ENCODE peak calls at places on chromosomes 7 and 10, in six cellular contexts. One of them, this sample, is unnamed.

GRCh38 chr7:88191911-88192310 is 27.9 kb downstream of the SRI start:
- DNase-seq in GM12865: no peak
- DNase-seq in fibroblast of lung: no peak
- DNase-seq in transverse colon: no peak
- DNase-seq in HFFc6: no peak
- DNase-seq in B cell: no peak
- DNase-seq in this sample: no peak

GRCh38 chr7:50806143-50806542 is 23.4 kb upstream of the GRB10 start:
- DNase-seq in GM12865: no peak
- DNase-seq in fibroblast of lung: no peak
- DNase-seq in transverse colon: no peak
- DNase-seq in HFFc6: no peak
- DNase-seq in B cell: no peak
- DNase-seq in this sample: no peak

GRCh38 chr10:104291439-104291951 is 22.5 kb downstream of the GSTO2 start:
- DNase-seq in GM12865: peak
- DNase-seq in fibroblast of lung: peak
- DNase-seq in transverse colon: peak
- DNase-seq in HFFc6: peak
- DNase-seq in B cell: peak
- DNase-seq in this sample: peak

GRCh38 chr7:31986878-31987518 is 83.2 kb downstream of the PDE1C start:
- DNase-seq in GM12865: no peak
- DNase-seq in fibroblast of lung: peak
- DNase-seq in transverse colon: no peak
- DNase-seq in HFFc6: no peak
- DNase-seq in B cell: no peak
- DNase-seq in this sample: no peak

GRCh38 chr7:45089314-45089891 is 634 bp upstream of the NACAD start:
- DNase-seq in GM12865: peak
- DNase-seq in fibroblast of lung: peak
- DNase-seq in transverse colon: peak
- DNase-seq in HFFc6: peak
- DNase-seq in B cell: peak
- DNase-seq in this sample: peak

GRCh38 chr7:106039486-106040060 is 72.5 kb downstream of the SYPL1 start:
- DNase-seq in GM12865: no peak
- DNase-seq in fibroblast of lung: peak
- DNase-seq in transverse colon: peak
- DNase-seq in HFFc6: peak
- DNase-seq in B cell: no peak
- DNase-seq in this sample: peak

GRCh38 chr10:91389636-91390512 is 20.3 kb upstream of the HECTD2 start:
- DNase-seq in GM12865: peak
- DNase-seq in fibroblast of lung: peak
- DNase-seq in transverse colon: no peak
- DNase-seq in HFFc6: peak
- DNase-seq in B cell: peak
- DNase-seq in this sample: peak

GRCh38 chr7:132115028-132115427 is 461.2 kb downstream of the PLXNA4 start:
- DNase-seq in GM12865: no peak
- DNase-seq in fibroblast of lung: no peak
- DNase-seq in transverse colon: no peak
- DNase-seq in HFFc6: no peak
- DNase-seq in B cell: no peak
- DNase-seq in this sample: no peak

GRCh38 chr10:95496246-95496911 is 64.8 kb downstream of the SORBS1 start:
- DNase-seq in GM12865: no peak
- DNase-seq in fibroblast of lung: no peak
- DNase-seq in transverse colon: no peak
- DNase-seq in HFFc6: no peak
- DNase-seq in B cell: no peak
- DNase-seq in this sample: no peak

GRCh38 chr10:69413221-69413865 is 3.4 kb downstream of the TACR2 start:
- DNase-seq in GM12865: peak
- DNase-seq in fibroblast of lung: peak
- DNase-seq in transverse colon: peak
- DNase-seq in HFFc6: peak
- DNase-seq in B cell: peak
- DNase-seq in this sample: peak

GRCh38 chr10:78548369-78548985 is 514.8 kb downstream of the RPS24 start:
- DNase-seq in GM12865: no peak
- DNase-seq in fibroblast of lung: no peak
- DNase-seq in transverse colon: no peak
- DNase-seq in HFFc6: no peak
- DNase-seq in B cell: no peak
- DNase-seq in this sample: no peak

GRCh38 chr7:43850348-43851116 is 18.8 kb downstream of the MRPS24 start:
- DNase-seq in GM12865: peak
- DNase-seq in fibroblast of lung: no peak
- DNase-seq in transverse colon: no peak
- DNase-seq in HFFc6: no peak
- DNase-seq in B cell: no peak
- DNase-seq in this sample: no peak

GRCh38 chr7:142414915-142415314 is 157.1 kb upstream of the PRSS58 start:
- DNase-seq in GM12865: no peak
- DNase-seq in fibroblast of lung: no peak
- DNase-seq in transverse colon: no peak
- DNase-seq in HFFc6: no peak
- DNase-seq in B cell: no peak
- DNase-seq in this sample: no peak

GRCh38 chr10:52488606-52489485 is 174.8 kb downstream of the DKK1 start:
- DNase-seq in GM12865: peak
- DNase-seq in fibroblast of lung: peak
- DNase-seq in transverse colon: no peak
- DNase-seq in HFFc6: peak
- DNase-seq in B cell: peak
- DNase-seq in this sample: peak

GRCh38 chr7:7719235-7719634 is 828 bp upstream of the RPA3 start:
- DNase-seq in GM12865: peak
- DNase-seq in fibroblast of lung: peak
- DNase-seq in transverse colon: peak
- DNase-seq in HFFc6: peak
- DNase-seq in B cell: no peak
- DNase-seq in this sample: peak

GRCh38 chr7:2264158-2264557 is 22.1 kb downstream of the NUDT1 start:
- DNase-seq in GM12865: no peak
- DNase-seq in fibroblast of lung: no peak
- DNase-seq in transverse colon: no peak
- DNase-seq in HFFc6: no peak
- DNase-seq in B cell: no peak
- DNase-seq in this sample: no peak

GRCh38 chr7:151091003-151091402 is 4.7 kb downstream of the AGAP3 start:
- DNase-seq in GM12865: no peak
- DNase-seq in fibroblast of lung: no peak
- DNase-seq in transverse colon: no peak
- DNase-seq in HFFc6: no peak
- DNase-seq in B cell: no peak
- DNase-seq in this sample: no peak

GRCh38 chr10:43444897-43445466 is 8.1 kb downstream of the ZNF487 start:
- DNase-seq in GM12865: no peak
- DNase-seq in fibroblast of lung: no peak
- DNase-seq in transverse colon: no peak
- DNase-seq in HFFc6: no peak
- DNase-seq in B cell: no peak
- DNase-seq in this sample: no peak

GRCh38 chr7:24764972-24765744 is 7.9 kb upstream of the GSDME start:
- DNase-seq in GM12865: no peak
- DNase-seq in fibroblast of lung: peak
- DNase-seq in transverse colon: no peak
- DNase-seq in HFFc6: no peak
- DNase-seq in B cell: no peak
- DNase-seq in this sample: peak

GRCh38 chr10:124007102-124007772 is 86.2 kb downstream of the CHST15 start:
- DNase-seq in GM12865: no peak
- DNase-seq in fibroblast of lung: no peak
- DNase-seq in transverse colon: peak
- DNase-seq in HFFc6: no peak
- DNase-seq in B cell: no peak
- DNase-seq in this sample: no peak

GRCh38 chr7:82312646-82313045 is 130.9 kb downstream of the CACNA2D1 start:
- DNase-seq in GM12865: no peak
- DNase-seq in fibroblast of lung: no peak
- DNase-seq in transverse colon: no peak
- DNase-seq in HFFc6: no peak
- DNase-seq in B cell: no peak
- DNase-seq in this sample: no peak

DNA sequence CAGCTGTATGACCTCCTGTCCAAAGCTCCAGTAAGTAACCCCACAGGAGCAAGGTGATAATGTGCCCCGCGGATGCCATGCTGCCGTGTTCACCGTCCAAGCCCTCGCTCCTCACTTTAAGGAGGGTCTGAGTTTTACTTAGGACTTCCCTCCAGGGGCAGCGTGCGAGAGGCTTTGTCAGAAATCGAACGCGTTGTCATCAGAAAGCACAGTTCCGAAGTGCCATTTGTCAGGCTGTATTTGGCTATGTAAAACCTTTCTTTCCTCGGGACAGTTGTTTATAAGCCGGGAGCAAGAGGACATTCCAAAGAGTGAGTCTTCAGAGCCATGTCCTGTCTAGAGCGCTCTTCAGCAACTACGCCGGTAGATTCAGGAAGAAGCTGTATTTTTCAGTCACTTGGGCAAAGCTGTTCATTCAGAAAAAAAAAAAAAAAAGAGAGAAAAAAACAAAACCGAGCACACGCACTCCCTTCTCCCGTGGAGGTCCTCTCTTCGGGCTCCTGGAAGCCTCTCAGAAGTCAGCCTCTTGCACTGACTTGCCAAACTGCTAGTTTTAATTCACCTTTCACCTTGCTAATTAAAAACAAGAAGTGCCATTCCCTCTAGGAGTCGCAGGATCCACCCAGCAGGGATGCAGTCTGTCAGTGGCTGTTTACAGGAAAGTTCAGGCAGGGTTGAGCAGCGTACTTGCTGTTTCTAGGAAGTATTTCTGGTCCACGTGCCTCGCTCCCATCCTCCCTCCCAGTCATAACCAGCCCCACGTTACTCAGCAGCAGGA is at the start of gene SEMA3E:
- DNase-seq in GM12865: peak
- DNase-seq in fibroblast of lung: peak
- DNase-seq in transverse colon: no peak
- DNase-seq in HFFc6: peak
- DNase-seq in B cell: no peak
- DNase-seq in this sample: peak
- TF ChIP-seq CTCF in GM12865: no peak
- TF ChIP-seq CTCF in fibroblast of lung: peak
- TF ChIP-seq CTCF in transverse colon: no peak
- TF ChIP-seq CTCF in HFFc6: no peak
- TF ChIP-seq CTCF in B cell: no peak
- TF ChIP-seq CTCF in this sample: peak

GRCh38 chr7:90749262-90749661 is 153.1 kb downstream of the CDK14 start:
- DNase-seq in GM12865: no peak
- DNase-seq in fibroblast of lung: no peak
- DNase-seq in transverse colon: no peak
- DNase-seq in HFFc6: no peak
- DNase-seq in B cell: no peak
- DNase-seq in this sample: no peak

GRCh38 chr7:90752051-90752450 is 155.9 kb downstream of the CDK14 start:
- DNase-seq in GM12865: no peak
- DNase-seq in fibroblast of lung: no peak
- DNase-seq in transverse colon: no peak
- DNase-seq in HFFc6: no peak
- DNase-seq in B cell: no peak
- DNase-seq in this sample: no peak

GRCh38 chr7:90751595-90751994 is 155.5 kb downstream of the CDK14 start:
- DNase-seq in GM12865: no peak
- DNase-seq in fibroblast of lung: no peak
- DNase-seq in transverse colon: no peak
- DNase-seq in HFFc6: no peak
- DNase-seq in B cell: no peak
- DNase-seq in this sample: no peak

GRCh38 chr7:90747521-90747920 is 151.4 kb downstream of the CDK14 start:
- DNase-seq in GM12865: no peak
- DNase-seq in fibroblast of lung: peak
- DNase-seq in transverse colon: no peak
- DNase-seq in HFFc6: no peak
- DNase-seq in B cell: no peak
- DNase-seq in this sample: no peak

DNA sequence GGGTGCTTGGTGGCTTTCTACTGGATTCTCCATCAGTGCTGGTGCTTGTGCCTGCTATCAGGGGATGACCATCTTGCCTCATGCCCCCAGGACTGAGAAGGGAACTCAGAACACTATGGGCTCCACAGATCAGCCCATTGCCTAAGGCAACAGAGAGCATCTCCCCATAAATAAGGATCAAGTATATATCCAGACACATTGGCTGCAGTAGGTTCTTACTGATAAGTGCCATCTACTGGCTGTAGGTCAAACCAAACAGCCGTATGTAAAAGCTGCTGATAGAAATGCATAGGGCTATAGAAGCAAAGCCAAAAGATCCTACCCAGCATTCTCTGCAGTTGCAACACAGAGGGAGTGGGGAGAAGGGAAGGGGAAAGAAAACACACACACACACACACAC is 153.7 kb downstream of the CDK14 start:
- DNase-seq in GM12865: peak
- DNase-seq in fibroblast of lung: peak
- DNase-seq in transverse colon: no peak
- DNase-seq in HFFc6: peak
- DNase-seq in B cell: peak
- DNase-seq in this sample: peak
- TF ChIP-seq CTCF in GM12865: peak
- TF ChIP-seq CTCF in fibroblast of lung: peak
- TF ChIP-seq CTCF in transverse colon: no peak
- TF ChIP-seq CTCF in HFFc6: peak
- TF ChIP-seq CTCF in B cell: no peak
- TF ChIP-seq CTCF in this sample: peak

GRCh38 chr10:9061871-9062270 is 1007.4 kb downstream of the GATA3 start:
- DNase-seq in GM12865: no peak
- DNase-seq in fibroblast of lung: no peak
- DNase-seq in transverse colon: no peak
- DNase-seq in HFFc6: no peak
- DNase-seq in B cell: no peak
- DNase-seq in this sample: no peak
- TF ChIP-seq CTCF in GM12865: no peak
- TF ChIP-seq CTCF in fibroblast of lung: no peak
- TF ChIP-seq CTCF in transverse colon: no peak
- TF ChIP-seq CTCF in HFFc6: no peak
- TF ChIP-seq CTCF in B cell: no peak
- TF ChIP-seq CTCF in this sample: no peak

GRCh38 chr7:159028456-159029401 is 115.9 kb downstream of the VIPR2 start:
- DNase-seq in GM12865: no peak
- DNase-seq in fibroblast of lung: no peak
- DNase-seq in transverse colon: peak
- DNase-seq in HFFc6: no peak
- DNase-seq in B cell: no peak
- DNase-seq in this sample: no peak

GRCh38 chr7:159032310-159032709 is 112.4 kb downstream of the VIPR2 start:
- DNase-seq in GM12865: no peak
- DNase-seq in fibroblast of lung: no peak
- DNase-seq in transverse colon: peak
- DNase-seq in HFFc6: no peak
- DNase-seq in B cell: no peak
- DNase-seq in this sample: no peak

GRCh38 chr7:159031135-159031701 is 113.4 kb downstream of the VIPR2 start:
- DNase-seq in GM12865: no peak
- DNase-seq in fibroblast of lung: no peak
- DNase-seq in transverse colon: peak
- DNase-seq in HFFc6: no peak
- DNase-seq in B cell: no peak
- DNase-seq in this sample: no peak

GRCh38 chr7:159031750-159032149 is 112.9 kb downstream of the VIPR2 start:
- DNase-seq in GM12865: no peak
- DNase-seq in fibroblast of lung: no peak
- DNase-seq in transverse colon: peak
- DNase-seq in HFFc6: no peak
- DNase-seq in B cell: no peak
- DNase-seq in this sample: no peak

GRCh38 chr7:159030490-159031134 is 114.1 kb downstream of the VIPR2 start:
- DNase-seq in GM12865: no peak
- DNase-seq in fibroblast of lung: peak
- DNase-seq in transverse colon: peak
- DNase-seq in HFFc6: no peak
- DNase-seq in B cell: no peak
- DNase-seq in this sample: peak
- TF ChIP-seq CTCF in GM12865: no peak
- TF ChIP-seq CTCF in fibroblast of lung: no peak
- TF ChIP-seq CTCF in transverse colon: peak
- TF ChIP-seq CTCF in HFFc6: no peak
- TF ChIP-seq CTCF in B cell: no peak
- TF ChIP-seq CTCF in this sample: peak

This sample was measured in brain microvascular endothelial cell.